ENCODE peak calls at places on chromosomes 3 and 15, in nine cellular contexts. H, Q, J, K, F, C, B, Y and E are unnamed samples.

GRCh38 chr3:135970500-135971116 is 5.1 kb downstream of the PPP2R3A start:
- DNase-seq in H (no peak), Q (no peak), J (no peak), K (peak), F (no peak), C (no peak), B (no peak), Y (no peak), E (no peak)

GRCh38 chr3:37386627-37387230 is 212.3 kb upstream of the LRRFIP2 start:
- DNase-seq in H (no peak), Q (no peak), J (no peak), K (no peak), F (no peak), C (no peak), B (no peak), Y (no peak), E (no peak)

GRCh38 chr15:77143606-77144005 is 72.7 kb upstream of the TSPAN3 start:
- DNase-seq in H (no peak), Q (no peak), J (no peak), K (no peak), F (no peak), C (no peak), B (no peak), Y (no peak), E (no peak)

GRCh38 chr3:101950985-101951733 is 101.8 kb downstream of the NFKBIZ start:
- DNase-seq in H (no peak), Q (no peak), J (no peak), K (no peak), F (no peak), C (no peak), B (no peak), Y (no peak), E (no peak)

GRCh38 chr3:178275793-178276192 is 260.4 kb upstream of the KCNMB2 start:
- DNase-seq in H (no peak), Q (no peak), J (no peak), K (no peak), F (no peak), C (no peak), B (no peak), Y (no peak), E (no peak)

GRCh38 chr15:41944313-41944940 is 27.9 kb downstream of the EHD4 start:
- DNase-seq in H (no peak), Q (no peak), J (no peak), K (peak), F (no peak), C (no peak), B (no peak), Y (no peak), E (peak)

GRCh38 chr3:187020376-187020775 is 90.0 kb downstream of the ST6GAL1 start:
- DNase-seq in H (peak), Q (no peak), J (no peak), K (no peak), F (no peak), C (no peak), B (no peak), Y (no peak), E (no peak)

GRCh38 chr3:161263057-161263456 is 41.9 kb downstream of the NMD3 start:
- DNase-seq in H (no peak), Q (no peak), J (no peak), K (no peak), F (no peak), C (no peak), B (no peak), Y (no peak), E (no peak)

GRCh38 chr3:171459130-171459941 is 869 bp downstream of the TNIK start:
- DNase-seq in H (peak), Q (peak), J (peak), K (peak), F (peak), C (peak), B (peak), Y (peak), E (no peak)

GRCh38 chr3:127959873-127960272 is 44.8 kb downstream of the KBTBD12 start:
- DNase-seq in H (no peak), Q (no peak), J (no peak), K (peak), F (no peak), C (peak), B (no peak), Y (no peak), E (no peak)

GRCh38 chr3:138125548-138126221 is 6.5 kb downstream of the A4GNT start:
- DNase-seq in H (no peak), Q (no peak), J (no peak), K (no peak), F (no peak), C (peak), B (no peak), Y (no peak), E (no peak)

GRCh38 chr3:107962015-107962414 is 128.8 kb downstream of the CD47 start:
- DNase-seq in H (no peak), Q (no peak), J (no peak), K (no peak), F (no peak), C (no peak), B (no peak), Y (no peak), E (no peak)

GRCh38 chr15:29233566-29233965 is 36.1 kb downstream of the NSMCE3 start:
- DNase-seq in H (no peak), Q (no peak), J (no peak), K (no peak), F (no peak), C (no peak), B (no peak), Y (no peak), E (no peak)

GRCh38 chr15:67079361-67079760 is 14.0 kb downstream of the SMAD3 start:
- DNase-seq in H (no peak), Q (no peak), J (no peak), K (no peak), F (no peak), C (no peak), B (no peak), Y (no peak), E (no peak)

GRCh38 chr3:100129944-100130343 is 15.6 kb upstream of the FILIP1L start:
- DNase-seq in H (no peak), Q (no peak), J (no peak), K (no peak), F (no peak), C (no peak), B (no peak), Y (no peak), E (no peak)

GRCh38 chr15:27820232-27820631 is 278.9 kb downstream of the OCA2 start:
- DNase-seq in H (no peak), Q (no peak), J (no peak), K (no peak), F (no peak), C (no peak), B (no peak), Y (no peak), E (no peak)

GRCh38 chr15:90838066-90838465 is 30.3 kb upstream of the FURIN start:
- DNase-seq in H (peak), Q (no peak), J (peak), K (no peak), F (no peak), C (no peak), B (peak), Y (no peak), E (no peak)

GRCh38 chr3:159263750-159264561 is 462.1 kb downstream of the MFSD1 start:
- DNase-seq in H (no peak), Q (no peak), J (no peak), K (peak), F (no peak), C (peak), B (no peak), Y (no peak), E (peak)

GRCh38 chr15:83206971-83207621 is 527 bp downstream of the HDGFL3 start:
- DNase-seq in H (no peak), Q (no peak), J (peak), K (peak), F (peak), C (peak), B (no peak), Y (no peak), E (no peak)

GRCh38 chr3:125618208-125618607 is 22.9 kb upstream of the OSBPL11 start:
- DNase-seq in H (no peak), Q (no peak), J (no peak), K (no peak), F (no peak), C (no peak), B (no peak), Y (no peak), E (no peak)

GRCh38 chr3:135806342-135806741 is 159.2 kb upstream of the PPP2R3A start:
- DNase-seq in H (no peak), Q (no peak), J (no peak), K (no peak), F (no peak), C (no peak), B (no peak), Y (no peak), E (no peak)

GRCh38 chr3:35537265-35537664 is 102.1 kb upstream of the ARPP21 start:
- DNase-seq in H (no peak), Q (no peak), J (no peak), K (no peak), F (no peak), C (no peak), B (no peak), Y (no peak), E (peak)

GRCh38 chr3:13461169-13462124 is 18.7 kb upstream of the HDAC11 start:
- DNase-seq in H (peak), Q (peak), J (peak), K (no peak), F (peak), C (peak), B (peak), Y (peak), E (peak)